ENCODE peak calls at places on chromosome 17, in ten cellular contexts. T, L, U, G, H, O, D, K, I and N are unnamed samples.

GRCh38 chr17:18038149-18038850 is 668 bp downstream of the ATPAF2 start:
- DNase-seq in T (peak), L (no peak), U (no peak), G (no peak), H (no peak), O (peak), D (no peak), K (peak), I (no peak), N (peak)

GRCh38 chr17:33778505-33779398 is 476.3 kb upstream of the CCL2 start:
- DNase-seq in T (peak), L (no peak), U (no peak), G (peak), H (peak), O (peak), D (peak), K (peak), I (peak), N (peak)

GRCh38 chr17:61567045-61567802 is 23.8 kb downstream of the NACA2 start:
- DNase-seq in T (no peak), L (no peak), U (no peak), G (no peak), H (no peak), O (no peak), D (no peak), K (no peak), I (no peak), N (peak)

GRCh38 chr17:14334261-14334860 is 33.5 kb downstream of the HS3ST3B1 start:
- DNase-seq in T (no peak), L (no peak), U (no peak), G (no peak), H (no peak), O (no peak), D (no peak), K (no peak), I (no peak), N (peak)

GRCh38 chr17:37220609-37220953 is 155.2 kb upstream of the C17orf78 start:
- DNase-seq in T (peak), L (no peak), U (no peak), G (peak), H (peak), O (peak), D (peak), K (no peak), I (peak), N (peak)

GRCh38 chr17:76547183-76547641 is 7.4 kb downstream of the PRCD start:
- DNase-seq in T (peak), L (no peak), U (no peak), G (peak), H (no peak), O (peak), D (peak), K (no peak), I (peak), N (peak)

GRCh38 chr17:48799069-48799710 is 17.8 kb downstream of the TTLL6 start:
- DNase-seq in T (no peak), L (no peak), U (no peak), G (no peak), H (no peak), O (no peak), D (no peak), K (no peak), I (no peak), N (no peak)

GRCh38 chr17:40540448-40540847 is 24.8 kb downstream of the CCR7 start:
- DNase-seq in T (peak), L (peak), U (peak), G (no peak), H (no peak), O (no peak), D (no peak), K (no peak), I (no peak), N (no peak)

GRCh38 chr17:21161498-21162393 is 35.0 kb downstream of the DHRS7B start:
- DNase-seq in T (no peak), L (no peak), U (no peak), G (peak), H (no peak), O (no peak), D (no peak), K (no peak), I (no peak), N (peak)

GRCh38 chr17:80125656-80126448 is 21.1 kb downstream of the EIF4A3 start:
- DNase-seq in T (no peak), L (no peak), U (peak), G (peak), H (no peak), O (no peak), D (no peak), K (no peak), I (no peak), N (peak)

GRCh38 chr17:53607475-53607874 is 215.3 kb upstream of the KIF2B start:
- DNase-seq in T (no peak), L (no peak), U (no peak), G (no peak), H (no peak), O (no peak), D (no peak), K (no peak), I (no peak), N (no peak)

GRCh38 chr17:76524598-76525512 is 12.7 kb downstream of the CYGB start:
- DNase-seq in T (no peak), L (no peak), U (no peak), G (peak), H (peak), O (no peak), D (no peak), K (no peak), I (no peak), N (peak)